ENCODE peak calls at places on chromosome 14, in eight cellular contexts. One of them, this sample, is unnamed.

GRCh38 chr14:22918809-22919600 is at the start of gene RBM23:
- DNase-seq in hepatocyte: peak
- DNase-seq in ascending aorta: peak
- DNase-seq in cardiac muscle cell: peak
- DNase-seq in astrocyte of the spinal cord: peak
- DNase-seq in epithelial cell of proximal tubule: peak
- DNase-seq in GM12864: peak
- DNase-seq in tibial artery: peak
- DNase-seq in this sample: peak

GRCh38 chr14:62081956-62082355 is 319.7 kb downstream of the SNAPC1 start:
- DNase-seq in astrocyte of the spinal cord: no peak
- DNase-seq in hepatocyte: no peak
- DNase-seq in epithelial cell of proximal tubule: no peak
- DNase-seq in GM12864: no peak
- DNase-seq in tibial artery: no peak
- DNase-seq in ascending aorta: no peak
- DNase-seq in cardiac muscle cell: no peak
- DNase-seq in this sample: no peak

GRCh38 chr14:57487771-57488170 is 5.9 kb downstream of the CCDC198 start:
- DNase-seq in astrocyte of the spinal cord: peak
- DNase-seq in ascending aorta: no peak
- DNase-seq in tibial artery: no peak
- DNase-seq in hepatocyte: no peak
- DNase-seq in epithelial cell of proximal tubule: peak
- DNase-seq in GM12864: no peak
- DNase-seq in cardiac muscle cell: no peak
- DNase-seq in this sample: no peak

GRCh38 chr14:67583711-67584644 is 16.1 kb downstream of the PIGH start:
- DNase-seq in ascending aorta: peak
- DNase-seq in astrocyte of the spinal cord: peak
- DNase-seq in cardiac muscle cell: peak
- DNase-seq in hepatocyte: peak
- DNase-seq in tibial artery: no peak
- DNase-seq in GM12864: no peak
- DNase-seq in epithelial cell of proximal tubule: no peak
- DNase-seq in this sample: peak

GRCh38 chr14:51318777-51319176 is 78.7 kb downstream of the TMX1 start:
- DNase-seq in hepatocyte: no peak
- DNase-seq in cardiac muscle cell: no peak
- DNase-seq in GM12864: no peak
- DNase-seq in astrocyte of the spinal cord: no peak
- DNase-seq in ascending aorta: no peak
- DNase-seq in epithelial cell of proximal tubule: no peak
- DNase-seq in tibial artery: no peak
- DNase-seq in this sample: no peak

GRCh38 chr14:58699656-58700055 is 61.9 kb downstream of the DACT1 start:
- DNase-seq in hepatocyte: no peak
- DNase-seq in epithelial cell of proximal tubule: no peak
- DNase-seq in ascending aorta: no peak
- DNase-seq in GM12864: no peak
- DNase-seq in tibial artery: no peak
- DNase-seq in cardiac muscle cell: no peak
- DNase-seq in astrocyte of the spinal cord: no peak
- DNase-seq in this sample: no peak

GRCh38 chr14:68127166-68127565 is 307.6 kb downstream of the RAD51B start:
- DNase-seq in ascending aorta: no peak
- DNase-seq in epithelial cell of proximal tubule: no peak
- DNase-seq in cardiac muscle cell: no peak
- DNase-seq in tibial artery: no peak
- DNase-seq in astrocyte of the spinal cord: no peak
- DNase-seq in GM12864: no peak
- DNase-seq in hepatocyte: no peak
- DNase-seq in this sample: no peak

GRCh38 chr14:56150645-56151345 is 32.6 kb downstream of the PELI2 start:
- DNase-seq in ascending aorta: no peak
- DNase-seq in cardiac muscle cell: no peak
- DNase-seq in hepatocyte: no peak
- DNase-seq in GM12864: no peak
- DNase-seq in tibial artery: no peak
- DNase-seq in epithelial cell of proximal tubule: no peak
- DNase-seq in astrocyte of the spinal cord: no peak
- DNase-seq in this sample: no peak

GRCh38 chr14:99727096-99727870 is 43.2 kb downstream of the CYP46A1 start:
- DNase-seq in astrocyte of the spinal cord: no peak
- DNase-seq in tibial artery: peak
- DNase-seq in GM12864: no peak
- DNase-seq in epithelial cell of proximal tubule: no peak
- DNase-seq in cardiac muscle cell: no peak
- DNase-seq in hepatocyte: no peak
- DNase-seq in ascending aorta: peak
- DNase-seq in this sample: no peak

GRCh38 chr14:104215706-104216334 is 77.4 kb downstream of the KIF26A start:
- DNase-seq in epithelial cell of proximal tubule: no peak
- DNase-seq in astrocyte of the spinal cord: no peak
- DNase-seq in tibial artery: no peak
- DNase-seq in cardiac muscle cell: no peak
- DNase-seq in GM12864: no peak
- DNase-seq in ascending aorta: no peak
- DNase-seq in hepatocyte: no peak
- DNase-seq in this sample: no peak

GRCh38 chr14:53855574-53855973 is 101.1 kb downstream of the BMP4 start:
- DNase-seq in cardiac muscle cell: no peak
- DNase-seq in hepatocyte: no peak
- DNase-seq in ascending aorta: no peak
- DNase-seq in tibial artery: no peak
- DNase-seq in GM12864: no peak
- DNase-seq in epithelial cell of proximal tubule: no peak
- DNase-seq in astrocyte of the spinal cord: no peak
- DNase-seq in this sample: no peak

GRCh38 chr14:104109731-104110361 is 24.3 kb downstream of the ASPG start:
- DNase-seq in tibial artery: no peak
- DNase-seq in GM12864: no peak
- DNase-seq in epithelial cell of proximal tubule: no peak
- DNase-seq in hepatocyte: no peak
- DNase-seq in astrocyte of the spinal cord: no peak
- DNase-seq in cardiac muscle cell: no peak
- DNase-seq in ascending aorta: peak
- DNase-seq in this sample: no peak

GRCh38 chr14:54207476-54207875 is 189.3 kb upstream of the CDKN3 start:
- DNase-seq in hepatocyte: no peak
- DNase-seq in epithelial cell of proximal tubule: no peak
- DNase-seq in cardiac muscle cell: peak
- DNase-seq in ascending aorta: no peak
- DNase-seq in astrocyte of the spinal cord: no peak
- DNase-seq in tibial artery: no peak
- DNase-seq in GM12864: no peak
- DNase-seq in this sample: no peak

GRCh38 chr14:104522926-104523545 is 56.5 kb upstream of the C14orf180 start:
- DNase-seq in astrocyte of the spinal cord: no peak
- DNase-seq in ascending aorta: peak
- DNase-seq in tibial artery: no peak
- DNase-seq in cardiac muscle cell: no peak
- DNase-seq in epithelial cell of proximal tubule: no peak
- DNase-seq in GM12864: no peak
- DNase-seq in hepatocyte: no peak
- DNase-seq in this sample: no peak

GRCh38 chr14:50003213-50004021 is 110.5 kb downstream of the ARF6 start:
- DNase-seq in tibial artery: peak
- DNase-seq in GM12864: peak
- DNase-seq in hepatocyte: peak
- DNase-seq in cardiac muscle cell: peak
- DNase-seq in ascending aorta: peak
- DNase-seq in epithelial cell of proximal tubule: no peak
- DNase-seq in astrocyte of the spinal cord: peak
- DNase-seq in this sample: peak

GRCh38 chr14:104105822-104106470 is 20.4 kb downstream of the ASPG start:
- DNase-seq in tibial artery: no peak
- DNase-seq in cardiac muscle cell: no peak
- DNase-seq in GM12864: no peak
- DNase-seq in hepatocyte: no peak
- DNase-seq in astrocyte of the spinal cord: no peak
- DNase-seq in ascending aorta: peak
- DNase-seq in epithelial cell of proximal tubule: no peak
- DNase-seq in this sample: no peak

GRCh38 chr14:103427485-103428443 is 42.5 kb downstream of the MARK3 start:
- DNase-seq in GM12864: no peak
- DNase-seq in epithelial cell of proximal tubule: no peak
- DNase-seq in ascending aorta: no peak
- DNase-seq in hepatocyte: no peak
- DNase-seq in astrocyte of the spinal cord: peak
- DNase-seq in tibial artery: no peak
- DNase-seq in cardiac muscle cell: peak
- DNase-seq in this sample: peak

GRCh38 chr14:102554835-102555819 is 37.3 kb upstream of the RCOR1 start:
- DNase-seq in hepatocyte: peak
- DNase-seq in epithelial cell of proximal tubule: no peak
- DNase-seq in astrocyte of the spinal cord: no peak
- DNase-seq in GM12864: no peak
- DNase-seq in ascending aorta: no peak
- DNase-seq in cardiac muscle cell: peak
- DNase-seq in tibial artery: peak
- DNase-seq in this sample: peak

GRCh38 chr14:58717821-58718220 is 80.1 kb downstream of the DACT1 start:
- DNase-seq in epithelial cell of proximal tubule: no peak
- DNase-seq in ascending aorta: no peak
- DNase-seq in tibial artery: no peak
- DNase-seq in hepatocyte: no peak
- DNase-seq in GM12864: no peak
- DNase-seq in astrocyte of the spinal cord: no peak
- DNase-seq in cardiac muscle cell: no peak
- DNase-seq in this sample: no peak

GRCh38 chr14:101058571-101058970 is 155.0 kb upstream of the RTL1 start:
- DNase-seq in ascending aorta: no peak
- DNase-seq in cardiac muscle cell: no peak
- DNase-seq in astrocyte of the spinal cord: no peak
- DNase-seq in hepatocyte: no peak
- DNase-seq in epithelial cell of proximal tubule: no peak
- DNase-seq in GM12864: no peak
- DNase-seq in tibial artery: no peak
- DNase-seq in this sample: no peak

GRCh38 chr14:70644016-70644415 is 2.3 kb downstream of the TTC9 start:
- DNase-seq in epithelial cell of proximal tubule: no peak
- DNase-seq in cardiac muscle cell: no peak
- DNase-seq in hepatocyte: no peak
- DNase-seq in GM12864: no peak
- DNase-seq in ascending aorta: no peak
- DNase-seq in astrocyte of the spinal cord: no peak
- DNase-seq in tibial artery: no peak
- DNase-seq in this sample: no peak
- H3K4me3 ChIP-seq in epithelial cell of proximal tubule: peak
- H3K4me3 ChIP-seq in cardiac muscle cell: no peak
- H3K4me3 ChIP-seq in hepatocyte: no peak
- H3K4me3 ChIP-seq in GM12864: peak
- H3K4me3 ChIP-seq in ascending aorta: no peak
- H3K4me3 ChIP-seq in astrocyte of the spinal cord: no peak
- H3K4me3 ChIP-seq in tibial artery: no peak
- H3K4me3 ChIP-seq in this sample: peak

DNA sequence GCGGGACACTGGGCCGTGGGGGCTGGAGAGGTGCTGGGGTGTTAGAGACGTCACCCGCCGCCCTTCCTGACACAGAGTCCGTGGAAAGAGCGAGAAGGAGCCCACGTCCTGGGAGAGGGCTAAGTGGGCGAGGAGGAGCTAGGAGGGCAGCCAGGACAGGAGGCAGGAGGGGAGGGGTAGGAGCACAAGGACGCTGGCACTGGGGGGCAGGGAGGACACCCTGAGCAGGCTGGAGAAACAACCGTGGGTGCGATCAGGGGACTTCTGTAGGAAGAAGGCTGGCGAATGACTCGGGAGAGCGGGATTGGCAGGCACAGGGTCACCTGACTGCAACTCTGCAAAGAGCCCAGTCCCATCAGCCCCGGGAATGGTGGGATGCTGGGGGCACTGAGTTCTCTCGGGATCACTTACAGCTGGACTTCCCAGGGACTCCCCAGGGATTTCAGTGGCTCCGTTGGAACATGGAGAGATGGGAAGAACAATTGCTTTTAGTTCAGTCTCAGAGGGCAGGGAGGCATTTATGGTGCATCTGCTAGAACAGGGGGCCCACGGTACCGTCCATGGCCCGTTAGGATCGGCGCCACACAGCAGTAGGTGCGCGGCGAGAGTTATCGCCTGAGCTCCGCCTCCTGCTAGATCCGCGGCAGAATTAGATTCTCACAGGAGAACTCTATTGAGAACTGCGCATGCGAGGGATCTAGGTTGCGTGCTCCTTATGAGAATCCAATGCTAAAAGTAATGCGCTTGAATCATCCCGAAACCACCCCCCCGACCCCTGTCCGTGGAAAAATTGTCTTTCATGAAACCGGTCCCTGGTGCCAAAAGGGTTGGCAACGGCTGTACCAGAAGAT is 24.3 kb downstream of the UBR7 start:
- DNase-seq in hepatocyte: no peak
- DNase-seq in ascending aorta: no peak
- DNase-seq in GM12864: no peak
- DNase-seq in tibial artery: no peak
- DNase-seq in astrocyte of the spinal cord: peak
- DNase-seq in epithelial cell of proximal tubule: no peak
- DNase-seq in cardiac muscle cell: peak
- DNase-seq in this sample: no peak
- H3K4me3 ChIP-seq in hepatocyte: no peak
- H3K4me3 ChIP-seq in ascending aorta: peak
- H3K4me3 ChIP-seq in GM12864: no peak
- H3K4me3 ChIP-seq in tibial artery: peak
- H3K4me3 ChIP-seq in astrocyte of the spinal cord: peak
- H3K4me3 ChIP-seq in epithelial cell of proximal tubule: peak
- H3K4me3 ChIP-seq in cardiac muscle cell: no peak
- H3K4me3 ChIP-seq in this sample: no peak

GRCh38 chr14:24463806-24464785 is 21.5 kb upstream of the SDR39U1 start:
- DNase-seq in hepatocyte: no peak
- DNase-seq in GM12864: no peak
- DNase-seq in cardiac muscle cell: no peak
- DNase-seq in astrocyte of the spinal cord: no peak
- DNase-seq in ascending aorta: no peak
- DNase-seq in tibial artery: no peak
- DNase-seq in epithelial cell of proximal tubule: no peak
- DNase-seq in this sample: no peak
- H3K4me3 ChIP-seq in hepatocyte: no peak
- H3K4me3 ChIP-seq in GM12864: no peak
- H3K4me3 ChIP-seq in cardiac muscle cell: no peak
- H3K4me3 ChIP-seq in astrocyte of the spinal cord: no peak
- H3K4me3 ChIP-seq in ascending aorta: no peak
- H3K4me3 ChIP-seq in tibial artery: no peak
- H3K4me3 ChIP-seq in epithelial cell of proximal tubule: no peak
- H3K4me3 ChIP-seq in this sample: no peak

GRCh38 chr14:36647827-36648753 is 13.6 kb upstream of the PAX9 start:
- DNase-seq in GM12864: no peak
- DNase-seq in astrocyte of the spinal cord: peak
- DNase-seq in epithelial cell of proximal tubule: no peak
- DNase-seq in cardiac muscle cell: peak
- DNase-seq in ascending aorta: no peak
- DNase-seq in tibial artery: no peak
- DNase-seq in hepatocyte: peak
- DNase-seq in this sample: no peak
- H3K4me3 ChIP-seq in GM12864: no peak
- H3K4me3 ChIP-seq in astrocyte of the spinal cord: peak
- H3K4me3 ChIP-seq in epithelial cell of proximal tubule: peak
- H3K4me3 ChIP-seq in cardiac muscle cell: peak
- H3K4me3 ChIP-seq in ascending aorta: peak
- H3K4me3 ChIP-seq in tibial artery: peak
- H3K4me3 ChIP-seq in hepatocyte: peak
- H3K4me3 ChIP-seq in this sample: no peak

This sample was measured in CD4-positive, alpha-beta memory T cell.